ENCODE peak calls at places on chromosomes 2 and 18, in ten cellular contexts. I is RWPE1; W is effector memory CD4-positive, alpha-beta T cell; R is mesendoderm; V is naive thymus-derived CD4-positive, alpha-beta T cell; C is foreskin keratinocyte; X is A549; E is astrocyte; O is breast epithelium; Q is AG04450. J is an unnamed sample.

GRCh38 chr18:48762836-48763713 is 187.7 kb downstream of the SMAD7 start:
- DNase-seq in I (no peak), W (no peak), R (no peak), V (no peak), C (no peak), X (no peak), E (no peak), O (no peak), Q (no peak), J (no peak)

GRCh38 chr2:213224366-213224765 is 59.9 kb upstream of the SPAG16 start:
- DNase-seq in I (no peak), W (no peak), R (no peak), V (no peak), C (peak; percentile 63), X (no peak), E (no peak), O (no peak), Q (no peak), J (no peak)

GRCh38 chr2:63875143-63875542 is 33.4 kb downstream of the UGP2 start:
- DNase-seq in I (peak; percentile 20), W (no peak), R (no peak), V (no peak), C (peak; percentile 90), X (no peak), E (peak; percentile 37), O (peak; percentile 58), Q (no peak), J (no peak)

GRCh38 chr2:130387804-130388203 is 31.9 kb downstream of the PTPN18 start:
- DNase-seq in I (no peak), W (no peak), R (no peak), V (no peak), C (no peak), X (no peak), E (no peak), O (no peak), Q (no peak), J (no peak)

GRCh38 chr2:48175254-48175653 is 269.0 kb upstream of the FBXO11 start:
- DNase-seq in I (no peak), W (no peak), R (no peak), V (no peak), C (peak; percentile 49), X (peak; percentile 10), E (peak; percentile 57), O (no peak), Q (peak; percentile 18), J (no peak)

GRCh38 chr18:74152906-74153305 is 4.6 kb downstream of the TIMM21 start:
- DNase-seq in I (no peak), W (no peak), R (peak; percentile 10), V (no peak), C (no peak), X (no peak), E (no peak), O (no peak), Q (no peak), J (no peak)

GRCh38 chr18:76567835-76568445 is 72.9 kb upstream of the ZNF516 start:
- DNase-seq in I (no peak), W (no peak), R (no peak), V (no peak), C (no peak), X (no peak), E (no peak), O (no peak), Q (no peak), J (no peak)

GRCh38 chr2:42934568-42935258 is 142.3 kb upstream of the HAAO start:
- DNase-seq in I (no peak), W (no peak), R (no peak), V (no peak), C (no peak), X (no peak), E (no peak), O (no peak), Q (no peak), J (no peak)

GRCh38 chr2:226329180-226329579 is 470.4 kb downstream of the IRS1 start:
- DNase-seq in I (no peak), W (no peak), R (no peak), V (no peak), C (no peak), X (peak; percentile 39), E (no peak), O (no peak), Q (no peak), J (no peak)

GRCh38 chr2:61623747-61624146 is 85.6 kb upstream of the XPO1 start:
- DNase-seq in I (no peak), W (no peak), R (no peak), V (no peak), C (no peak), X (no peak), E (no peak), O (no peak), Q (no peak), J (no peak)

GRCh38 chr18:41771971-41772370 is 183.1 kb upstream of the PIK3C3 start:
- DNase-seq in I (no peak), W (no peak), R (no peak), V (no peak), C (no peak), X (no peak), E (peak; percentile 26), O (no peak), Q (no peak), J (no peak)

GRCh38 chr18:58044370-58045264 is 591 bp downstream of the NEDD4L start:
- DNase-seq in I (peak; percentile 25), W (peak; percentile 20), R (peak; percentile 79), V (peak; percentile 69), C (peak; percentile 50), X (peak; percentile 41), E (no peak), O (peak; percentile 43), Q (no peak), J (peak; percentile 21)

GRCh38 chr2:170999654-171000053 is 70.6 kb downstream of the GORASP2 start:
- DNase-seq in I (no peak), W (no peak), R (no peak), V (no peak), C (no peak), X (no peak), E (no peak), O (no peak), Q (no peak), J (no peak)
- H3K27ac ChIP-seq in I (no peak overlapping the region), W (no peak overlapping the region), R (no peak overlapping the region), V (no peak overlapping the region), C (no peak overlapping the region), X (no peak overlapping the region), E (no peak overlapping the region), O (no peak overlapping the region), Q (no peak overlapping the region), J (no peak overlapping the region)

GRCh38 chr2:65374555-65374954 is 57.8 kb downstream of the SPRED2 start:
- DNase-seq in I (no peak), W (no peak), R (no peak), V (no peak), C (no peak), X (no peak), E (no peak), O (no peak), Q (no peak), J (no peak)
- H3K27ac ChIP-seq in I (peak overlapping the region; percentile 26), W (no peak overlapping the region), R (no peak overlapping the region), V (no peak overlapping the region), C (no peak overlapping the region), X (no peak overlapping the region), E (no peak overlapping the region), O (peak overlapping the region; percentile 17), Q (no peak overlapping the region), J (no peak overlapping the region)

GRCh38 chr18:24050916-24051255 is 36.3 kb downstream of the TTC39C start:
- DNase-seq in I (no peak), W (no peak), R (no peak), V (no peak), C (no peak), X (no peak), E (no peak), O (no peak), Q (no peak), J (no peak)

GRCh38 chr18:24051256-24051947 is 36.8 kb downstream of the TTC39C start:
- DNase-seq in I (no peak), W (no peak), R (no peak), V (no peak), C (no peak), X (peak; percentile 71), E (peak; percentile 53), O (no peak), Q (no peak), J (no peak)

GRCh38 chr18:24053211-24053610 is 38.7 kb downstream of the TTC39C start:
- DNase-seq in I (no peak), W (no peak), R (no peak), V (no peak), C (no peak), X (no peak), E (no peak), O (no peak), Q (no peak), J (no peak)

GRCh38 chr18:24054130-24054529 is 39.6 kb downstream of the TTC39C start:
- DNase-seq in I (peak; percentile 26), W (peak; percentile 17), R (no peak), V (no peak), C (peak; percentile 85), X (no peak), E (peak; percentile 84), O (no peak), Q (no peak), J (no peak)

GRCh38 chr18:24052053-24052452 is 37.5 kb downstream of the TTC39C start:
- DNase-seq in I (no peak), W (no peak), R (no peak), V (no peak), C (no peak), X (peak; percentile 84), E (no peak), O (no peak), Q (no peak), J (no peak)
- H3K27ac ChIP-seq in I (no peak overlapping the region), W (no peak overlapping the region), R (no peak overlapping the region), V (no peak overlapping the region), C (no peak overlapping the region), X (peak overlapping the region; percentile 84), E (no peak overlapping the region), O (no peak overlapping the region), Q (no peak overlapping the region), J (no peak overlapping the region)

DNA sequence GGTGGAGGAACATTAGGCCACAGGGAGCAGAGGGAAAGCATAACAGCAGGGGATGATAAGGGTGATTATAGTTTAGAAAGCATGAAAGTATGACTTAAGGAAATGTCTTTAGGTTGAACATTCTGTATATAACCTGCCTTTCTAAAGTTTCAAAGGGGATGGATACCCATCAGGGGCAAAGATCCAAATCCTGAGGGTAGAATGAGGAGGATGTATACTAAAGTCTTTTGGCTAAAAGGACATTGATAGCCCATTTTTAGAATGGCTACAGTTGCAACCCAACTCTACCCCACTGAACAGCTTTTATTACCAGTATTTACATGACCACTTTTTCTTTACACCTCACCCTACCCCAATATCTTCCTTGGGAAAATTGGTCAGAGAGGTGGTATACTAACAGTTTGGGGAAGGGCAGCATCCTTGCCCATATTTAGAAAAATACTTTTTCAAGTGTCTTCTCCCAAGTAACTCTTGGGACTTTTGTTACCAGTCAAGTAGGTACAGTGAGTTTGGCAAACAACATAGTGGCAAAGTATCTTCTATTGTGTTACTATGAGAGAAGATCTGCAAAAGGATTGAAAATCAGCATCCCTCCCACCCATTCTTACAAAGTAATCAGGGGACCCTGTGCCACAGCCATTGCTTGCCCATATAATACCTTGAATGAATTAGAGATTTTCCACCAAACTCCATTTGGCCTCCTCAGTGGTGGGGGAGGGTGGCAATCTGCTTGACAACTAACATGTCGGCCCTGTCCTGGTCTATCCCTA is 8.3 kb downstream of the MAT2A start:
- DNase-seq in I (no peak), W (no peak), R (no peak), V (no peak), C (no peak), X (no peak), E (no peak), O (no peak), Q (no peak), J (no peak)
- H3K27ac ChIP-seq in I (peak overlapping the region; percentile 60), W (no peak overlapping the region), R (no peak overlapping the region), V (no peak overlapping the region), C (peak overlapping the region; percentile 37), X (peak overlapping the region; percentile 0), E (no peak overlapping the region), O (no peak overlapping the region), Q (peak overlapping the region; percentile 34), J (no peak overlapping the region)

J was measured in caudate nucleus.